ENCODE peak calls at places on chromosomes 1 and 21, in six cellular contexts. E is fibroblast of lung, Q is tibial nerve, T is nephron progenitor cell, N is H7, W is posterior cingulate gyrus. Y is an unnamed sample.

GRCh38 chr1:203097001-203097400 is 11.2 kb upstream of the MYOG start:
- DNase-seq in E (no peak), N (no peak), T (no peak), W (no peak), Q (no peak), Y (no peak)

GRCh38 chr1:66291047-66291864 is 242.7 kb upstream of the SGIP1 start:
- DNase-seq in T (no peak), W (no peak), N (no peak), Q (no peak), E (peak), Y (no peak)

GRCh38 chr1:52520149-52520548 is 32.7 kb downstream of the TUT4 start:
- DNase-seq in W (no peak), N (no peak), E (peak), Q (no peak), T (no peak), Y (no peak)

GRCh38 chr1:170978371-170978900 is 43.1 kb downstream of the MROH9 start:
- DNase-seq in W (no peak), E (no peak), N (no peak), T (no peak), Q (no peak), Y (no peak)

GRCh38 chr1:184150776-184151531 is 99.4 kb downstream of the TSEN15 start:
- DNase-seq in W (no peak), N (no peak), Q (no peak), T (no peak), E (peak), Y (peak)

GRCh38 chr1:167266965-167267364 is 46.3 kb downstream of the POU2F1 start:
- DNase-seq in E (no peak), T (no peak), W (no peak), N (no peak), Q (no peak), Y (no peak)

GRCh38 chr21:36694593-36695282 is 4.2 kb upstream of the SIM2 start:
- DNase-seq in N (peak), W (no peak), E (no peak), Q (no peak), T (no peak), Y (no peak)

GRCh38 chr1:116907351-116907750 is 2.4 kb upstream of the PTGFRN start:
- DNase-seq in T (no peak), W (no peak), Q (no peak), N (no peak), E (no peak), Y (no peak)

GRCh38 chr1:201650608-201650933 is 111.6 kb downstream of the NAV1 start:
- DNase-seq in W (no peak), T (no peak), E (no peak), N (no peak), Q (no peak), Y (no peak)

GRCh38 chr1:34755961-34756360 is 1.1 kb downstream of the GJB5 start:
- DNase-seq in W (no peak), E (no peak), T (no peak), Q (no peak), N (no peak), Y (no peak)

GRCh38 chr1:7948950-7949349 is 8.3 kb upstream of the TNFRSF9 start:
- DNase-seq in N (no peak), Q (no peak), T (no peak), E (peak), W (no peak), Y (no peak)

GRCh38 chr21:31335957-31336738 is 7.9 kb downstream of the TIAM1 start:
- DNase-seq in T (no peak), N (no peak), W (no peak), Q (no peak), E (peak), Y (no peak)

GRCh38 chr1:26537951-26538352 is 8.4 kb downstream of the RPS6KA1 start:
- DNase-seq in W (no peak), N (peak), E (peak), T (no peak), Q (no peak), Y (no peak)

GRCh38 chr1:30106125-30106524 is 617.3 kb downstream of the MATN1 start:
- DNase-seq in N (peak), E (peak), Q (no peak), W (no peak), T (peak), Y (no peak)

GRCh38 chr1:19344831-19345230 is 32.7 kb downstream of the SLC66A1 start:
- DNase-seq in E (no peak), N (no peak), W (no peak), Q (no peak), T (no peak), Y (peak)

GRCh38 chr1:8627728-8628127 is 189.7 kb downstream of the RERE start:
- DNase-seq in E (no peak), W (no peak), Q (no peak), N (no peak), T (no peak), Y (no peak)

GRCh38 chr1:208237241-208237640 is 6.9 kb downstream of the PLXNA2 start:
- DNase-seq in T (no peak), W (no peak), N (no peak), E (no peak), Q (no peak), Y (no peak)

GRCh38 chr1:202184750-202185460 is 8.7 kb upstream of the LGR6 start:
- DNase-seq in E (peak), Q (peak), W (peak), T (peak), N (peak), Y (peak)

GRCh38 chr1:189424746-189425331 is 1052.8 kb downstream of the BRINP3 start:
- DNase-seq in E (peak), N (no peak), T (no peak), Q (no peak), W (no peak), Y (no peak)

GRCh38 chr1:214717323-214717722 is 114.3 kb downstream of the CENPF start:
- DNase-seq in E (peak), T (no peak), N (no peak), Q (no peak), W (no peak), Y (no peak)

GRCh38 chr1:119870917-119871486 is 25.3 kb downstream of the ADAM30 start:
- DNase-seq in E (peak), N (peak), Q (peak), W (peak), T (peak), Y (peak)

GRCh38 chr1:155410931-155411330 is 90.2 kb downstream of the RUSC1 start:
- DNase-seq in Q (no peak), E (no peak), N (no peak), T (no peak), W (no peak), Y (no peak)

GRCh38 chr1:235675152-235675890 is 25.7 kb upstream of the GNG4 start:
- DNase-seq in N (no peak), W (no peak), Q (no peak), E (no peak), T (no peak), Y (no peak)

GRCh38 chr1:229714964-229715603 is 89.0 kb downstream of the URB2 start:
- DNase-seq in N (no peak), W (no peak), Q (no peak), E (no peak), T (peak), Y (no peak)

GRCh38 chr1:109624215-109625010 is 4.8 kb downstream of the AMPD2 start:
- DNase-seq in T (no peak), E (no peak), Q (no peak), N (peak), W (no peak), Y (no peak)

GRCh38 chr1:109886827-109887226 is 23.8 kb upstream of the CSF1 start:
- DNase-seq in N (peak), Q (no peak), T (no peak), E (no peak), W (no peak), Y (no peak)

GRCh38 chr1:84008631-84009030 is 9.7 kb upstream of the TTLL7 start:
- DNase-seq in E (no peak), Q (no peak), W (no peak), T (no peak), N (no peak), Y (no peak)

GRCh38 chr1:230212405-230212936 is 145.4 kb downstream of the GALNT2 start:
- DNase-seq in N (no peak), T (no peak), E (no peak), W (no peak), Q (no peak), Y (no peak)

GRCh38 chr1:244329591-244330317 is 122.0 kb downstream of the ADSS2 start:
- DNase-seq in N (no peak), T (no peak), E (no peak), Q (no peak), W (no peak), Y (no peak)

GRCh38 chr1:56821462-56821797 is 2.2 kb upstream of the FYB2 start:
- DNase-seq in Q (no peak), N (no peak), W (no peak), E (peak), T (no peak), Y (no peak)

GRCh38 chr1:10444248-10444647 is 5.6 kb upstream of the CORT start:
- DNase-seq in E (no peak), T (no peak), N (no peak), Q (no peak), W (no peak), Y (no peak)

GRCh38 chr1:225914391-225914790 is 9.7 kb downstream of the PYCR2 start:
- DNase-seq in T (no peak), W (no peak), N (no peak), E (no peak), Q (no peak), Y (no peak)

GRCh38 chr1:58650141-58650540 is 49.7 kb downstream of the MYSM1 start:
- DNase-seq in Q (no peak), T (no peak), E (peak), N (no peak), W (no peak), Y (no peak)

GRCh38 chr1:186985889-186986491 is 157.2 kb downstream of the PLA2G4A start:
- DNase-seq in W (no peak), T (peak), Q (no peak), N (peak), E (peak), Y (no peak)

GRCh38 chr1:159925713-159926066 is 383 bp upstream of the TAGLN2 start:
- DNase-seq in Q (no peak), T (no peak), W (no peak), N (peak), E (no peak), Y (no peak)

GRCh38 chr1:3002349-3003038 is 18.8 kb upstream of the ACTRT2 start:
- DNase-seq in T (no peak), W (no peak), Q (no peak), N (no peak), E (no peak), Y (peak)

GRCh38 chr1:63984891-63985290 is 211.1 kb downstream of the ROR1 start:
- DNase-seq in W (no peak), T (no peak), N (no peak), Q (no peak), E (no peak), Y (no peak)

Y was measured in tibial artery.